ENCODE peak calls at places on chromosomes 7 and 10, in five cellular contexts. V is naive thymus-derived CD4-positive, alpha-beta T cell; X is psoas muscle; D is SJSA1; O is fibroblast of lung. C is an unnamed sample.

GRCh38 chr10:79316671-79317431 is 30.4 kb upstream of the PPIF start:
- DNase-seq in V (no peak), X (peak), D (peak), O (no peak), C (no peak)

GRCh38 chr7:30888783-30889182 is 22.9 kb upstream of the AQP1 start:
- DNase-seq in V (no peak), X (no peak), D (no peak), O (peak), C (no peak)

GRCh38 chr7:17843041-17843440 is 97.3 kb downstream of the SNX13 start:
- DNase-seq in V (no peak), X (no peak), D (no peak), O (no peak), C (no peak)

GRCh38 chr10:72509951-72510350 is 115.9 kb downstream of the MICU1 start:
- DNase-seq in V (no peak), X (no peak), D (no peak), O (no peak), C (no peak)

GRCh38 chr7:45324683-45325237 is 167.2 kb downstream of the RAMP3 start:
- DNase-seq in V (no peak), X (no peak), D (no peak), O (no peak), C (no peak)

GRCh38 chr7:10282909-10283308 is 690.8 kb upstream of the PHF14 start:
- DNase-seq in V (no peak), X (no peak), D (no peak), O (no peak), C (no peak)

GRCh38 chr10:77282163-77282562 is 355.4 kb downstream of the KCNMA1 start:
- DNase-seq in V (no peak), X (no peak), D (no peak), O (no peak), C (no peak)

GRCh38 chr7:106484562-106484961 is 176.4 kb downstream of the CCDC71L start:
- DNase-seq in V (no peak), X (no peak), D (no peak), O (peak), C (no peak)

GRCh38 chr7:99404977-99405320 is 3.4 kb downstream of the PDAP1 start:
- DNase-seq in V (no peak), X (no peak), D (no peak), O (no peak), C (no peak)

GRCh38 chr10:22573820-22574569 is 140.4 kb downstream of the PIP4K2A start:
- DNase-seq in V (peak), X (no peak), D (peak), O (peak), C (peak)

GRCh38 chr7:123583821-123584220 is 17.8 kb upstream of the ASB15 start:
- DNase-seq in V (no peak), X (no peak), D (no peak), O (no peak), C (no peak)

GRCh38 chr7:123581162-123581459 is 20.5 kb upstream of the ASB15 start:
- DNase-seq in V (no peak), X (no peak), D (no peak), O (no peak), C (no peak)

GRCh38 chr7:123580406-123581161 is 21.0 kb upstream of the ASB15 start:
- DNase-seq in V (no peak), X (no peak), D (peak), O (peak), C (no peak)
- H3K4me3 ChIP-seq in V (no peak), X (no peak), D (no peak), O (no peak), C (no peak)

GRCh38 chr10:92697663-92698511 is 8.1 kb downstream of the HHEX start:
- DNase-seq in V (no peak), X (no peak), D (no peak), O (no peak), C (no peak)
- H3K27ac ChIP-seq in V (no peak), X (no peak), D (no peak), O (no peak), C (no peak)

DNA sequence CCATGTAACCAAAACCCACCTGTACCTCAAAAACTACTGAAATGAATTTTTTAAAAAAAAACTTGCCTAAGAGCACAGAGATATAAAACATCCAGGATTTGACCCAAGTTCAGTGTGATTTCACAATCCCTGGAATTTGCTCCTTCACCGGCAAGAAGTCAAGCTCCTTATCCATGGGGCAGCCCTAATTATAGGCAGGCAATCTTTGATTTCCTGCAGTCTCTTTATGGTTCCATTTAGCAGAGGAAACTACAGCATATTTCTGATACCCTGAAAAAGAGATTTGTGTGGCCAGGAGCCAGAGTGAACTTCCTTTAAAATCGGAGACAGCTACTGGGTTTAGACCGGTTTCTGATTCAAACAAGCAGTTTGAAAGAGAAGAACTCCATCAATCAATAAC is 154.1 kb downstream of the CALN1 start:
- DNase-seq in V (no peak), X (no peak), D (no peak), O (no peak), C (no peak)
- H3K4me3 ChIP-seq in V (no peak), X (no peak), D (no peak), O (no peak), C (no peak)

GRCh38 chr10:25061125-25061524 is 44.7 kb downstream of the THNSL1 start:
- DNase-seq in V (no peak), X (no peak), D (no peak), O (no peak), C (no peak)
- H3K27ac ChIP-seq in V (no peak), X (no peak), D (peak), O (no peak), C (no peak)

DNA sequence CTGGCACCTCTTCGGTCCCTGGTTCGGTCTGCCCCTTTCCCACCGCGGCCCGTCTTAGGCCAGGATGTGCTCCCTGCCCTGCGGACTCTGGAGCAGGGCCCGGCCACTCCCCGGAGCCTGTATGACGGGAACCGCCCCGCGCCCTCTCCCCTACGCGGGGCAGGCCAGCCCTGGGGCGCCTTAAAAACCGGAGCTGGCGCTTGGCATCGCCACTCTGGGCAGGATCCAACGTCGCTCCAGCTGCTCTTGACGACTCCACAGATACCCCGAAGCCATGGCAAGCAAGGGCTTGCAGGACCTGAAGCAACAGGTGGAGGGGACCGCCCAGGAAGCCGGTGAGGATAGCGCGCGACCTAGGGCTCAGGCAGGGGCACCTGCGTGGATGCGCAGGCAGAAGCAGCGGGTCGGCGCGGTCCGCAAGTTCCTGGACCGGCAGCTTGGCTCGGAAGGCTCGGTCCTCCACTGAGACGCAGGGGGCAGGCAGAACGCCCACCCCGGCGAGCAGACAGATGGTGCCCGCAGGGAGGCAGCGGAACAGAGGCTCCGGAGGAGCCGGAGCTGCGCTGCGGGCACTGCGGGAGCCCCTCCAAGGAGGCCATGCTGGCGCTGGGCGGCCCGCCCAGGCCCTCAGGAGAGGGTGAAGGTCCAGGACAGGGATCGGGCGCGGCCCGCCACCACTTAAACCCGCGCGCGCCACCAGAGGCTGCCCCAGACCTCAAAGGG is at the start of gene ADIRF:
- DNase-seq in V (no peak), X (peak), D (no peak), O (no peak), C (peak)
- H3K4me3 ChIP-seq in V (peak), X (peak), D (no peak), O (peak), C (no peak)